ENCODE peak calls at places on chromosome 3, in five cellular contexts. One of them, this sample, is unnamed.

GRCh38 chr3:119937229-119937628 is 155.3 kb downstream of the NR1I2 start:
- DNase-seq in EH: no peak
- DNase-seq in AG08396: no peak
- DNase-seq in CD4-positive, alpha-beta memory T cell: peak
- DNase-seq in neural crest cell: no peak
- DNase-seq in this sample: no peak

GRCh38 chr3:149723781-149724180 is 28.5 kb downstream of the COMMD2 start:
- DNase-seq in EH: no peak
- DNase-seq in AG08396: no peak
- DNase-seq in CD4-positive, alpha-beta memory T cell: no peak
- DNase-seq in neural crest cell: no peak
- DNase-seq in this sample: no peak

GRCh38 chr3:172591876-172592771 is 68.9 kb upstream of the TNFSF10 start:
- DNase-seq in EH: no peak
- DNase-seq in AG08396: no peak
- DNase-seq in CD4-positive, alpha-beta memory T cell: peak
- DNase-seq in neural crest cell: no peak
- DNase-seq in this sample: no peak

GRCh38 chr3:158802399-158803023 is 657 bp downstream of the MFSD1 start:
- DNase-seq in EH: no peak
- DNase-seq in AG08396: no peak
- DNase-seq in CD4-positive, alpha-beta memory T cell: no peak
- DNase-seq in neural crest cell: no peak
- DNase-seq in this sample: no peak

GRCh38 chr3:108486910-108487309 is 23.5 kb downstream of the MYH15 start:
- DNase-seq in EH: peak
- DNase-seq in AG08396: peak
- DNase-seq in CD4-positive, alpha-beta memory T cell: no peak
- DNase-seq in neural crest cell: no peak
- DNase-seq in this sample: peak

GRCh38 chr3:13023251-13024055 is 49.8 kb downstream of the IQSEC1 start:
- DNase-seq in EH: no peak
- DNase-seq in AG08396: no peak
- DNase-seq in CD4-positive, alpha-beta memory T cell: no peak
- DNase-seq in neural crest cell: no peak
- DNase-seq in this sample: no peak

GRCh38 chr3:8768364-8769087 is 887 bp downstream of the OXTR start:
- DNase-seq in EH: peak
- DNase-seq in AG08396: peak
- DNase-seq in CD4-positive, alpha-beta memory T cell: no peak
- DNase-seq in neural crest cell: no peak
- DNase-seq in this sample: no peak

GRCh38 chr3:72346526-72346926 is 501.7 kb downstream of the SHQ1 start:
- DNase-seq in EH: peak
- DNase-seq in AG08396: peak
- DNase-seq in CD4-positive, alpha-beta memory T cell: no peak
- DNase-seq in neural crest cell: no peak
- DNase-seq in this sample: no peak

GRCh38 chr3:57826286-57826951 is 70.3 kb downstream of the SLMAP start:
- DNase-seq in EH: no peak
- DNase-seq in AG08396: no peak
- DNase-seq in CD4-positive, alpha-beta memory T cell: no peak
- DNase-seq in neural crest cell: no peak
- DNase-seq in this sample: no peak

GRCh38 chr3:161175506-161175905 is 45.6 kb upstream of the NMD3 start:
- DNase-seq in EH: no peak
- DNase-seq in AG08396: no peak
- DNase-seq in CD4-positive, alpha-beta memory T cell: no peak
- DNase-seq in neural crest cell: no peak
- DNase-seq in this sample: no peak

GRCh38 chr3:186209810-186210752 is 101.2 kb upstream of the ETV5 start:
- DNase-seq in EH: peak
- DNase-seq in AG08396: peak
- DNase-seq in CD4-positive, alpha-beta memory T cell: no peak
- DNase-seq in neural crest cell: peak
- DNase-seq in this sample: peak

GRCh38 chr3:170553788-170554620 is 31.9 kb downstream of the SLC7A14 start:
- DNase-seq in EH: peak
- DNase-seq in AG08396: no peak
- DNase-seq in CD4-positive, alpha-beta memory T cell: no peak
- DNase-seq in neural crest cell: no peak
- DNase-seq in this sample: no peak

GRCh38 chr3:197420115-197420514 is 121.7 kb upstream of the DLG1 start:
- DNase-seq in EH: peak
- DNase-seq in AG08396: no peak
- DNase-seq in CD4-positive, alpha-beta memory T cell: no peak
- DNase-seq in neural crest cell: no peak
- DNase-seq in this sample: no peak

GRCh38 chr3:47324278-47324865 is 41.6 kb downstream of the KLHL18 start:
- DNase-seq in EH: peak
- DNase-seq in AG08396: peak
- DNase-seq in CD4-positive, alpha-beta memory T cell: peak
- DNase-seq in neural crest cell: peak
- DNase-seq in this sample: peak